ENCODE peak calls at places on chromosome 7, in six cellular contexts. D is IMR-90, X is mesendoderm, T is neuronal stem cell, V is H9, H is H1. L is an unnamed sample.

GRCh38 chr7:21261627-21262564 is 166.0 kb upstream of the SP4 start:
- DNase-seq in D (peak), X (peak), T (peak), V (peak), H (peak), L (peak)

GRCh38 chr7:66912195-66912594 is 8.8 kb upstream of the TMEM248 start:
- DNase-seq in D (no peak), X (no peak), T (no peak), V (no peak), H (no peak), L (no peak)

GRCh38 chr7:376306-376969 is 86.5 kb downstream of the FOXL3 start:
- DNase-seq in D (no peak), X (no peak), T (no peak), V (peak), H (peak), L (no peak)

GRCh38 chr7:103605640-103606039 is 159.6 kb upstream of the SLC26A5 start:
- DNase-seq in D (peak), X (no peak), T (no peak), V (no peak), H (no peak), L (no peak)

GRCh38 chr7:154902600-154903082 is 100.3 kb downstream of the PAXIP1 start:
- DNase-seq in D (no peak), X (no peak), T (no peak), V (no peak), H (no peak), L (no peak)

GRCh38 chr7:114356133-114356532 is 58.5 kb upstream of the FOXP2 start:
- DNase-seq in D (peak), X (no peak), T (no peak), V (no peak), H (no peak), L (no peak)

GRCh38 chr7:35987016-35987415 is 166.0 kb upstream of the EEPD1 start:
- DNase-seq in D (no peak), X (no peak), T (no peak), V (no peak), H (no peak), L (no peak)

GRCh38 chr7:19024261-19024660 is 93.2 kb downstream of the TWIST1 start:
- DNase-seq in D (peak), X (no peak), T (no peak), V (no peak), H (no peak), L (peak)

GRCh38 chr7:8278183-8278582 is 16.2 kb upstream of the ICA1 start:
- DNase-seq in D (no peak), X (no peak), T (no peak), V (no peak), H (no peak), L (no peak)

GRCh38 chr7:46682841-46683624 is 762.0 kb upstream of the IGFBP3 start:
- DNase-seq in D (peak), X (no peak), T (no peak), V (no peak), H (no peak), L (peak)

GRCh38 chr7:131294553-131294952 is 33.1 kb upstream of the MKLN1 start:
- DNase-seq in D (no peak), X (no peak), T (no peak), V (no peak), H (no peak), L (no peak)

GRCh38 chr7:22666732-22667131 is 60.3 kb upstream of the IL6 start:
- DNase-seq in D (peak), X (no peak), T (no peak), V (no peak), H (no peak), L (no peak)

GRCh38 chr7:2738110-2738509 is 50.1 kb downstream of the AMZ1 start:
- DNase-seq in D (no peak), X (no peak), T (no peak), V (peak), H (no peak), L (no peak)

GRCh38 chr7:7651479-7651878 is 10.9 kb downstream of the UMAD1 start:
- DNase-seq in D (no peak), X (no peak), T (no peak), V (no peak), H (no peak), L (no peak)

DNA sequence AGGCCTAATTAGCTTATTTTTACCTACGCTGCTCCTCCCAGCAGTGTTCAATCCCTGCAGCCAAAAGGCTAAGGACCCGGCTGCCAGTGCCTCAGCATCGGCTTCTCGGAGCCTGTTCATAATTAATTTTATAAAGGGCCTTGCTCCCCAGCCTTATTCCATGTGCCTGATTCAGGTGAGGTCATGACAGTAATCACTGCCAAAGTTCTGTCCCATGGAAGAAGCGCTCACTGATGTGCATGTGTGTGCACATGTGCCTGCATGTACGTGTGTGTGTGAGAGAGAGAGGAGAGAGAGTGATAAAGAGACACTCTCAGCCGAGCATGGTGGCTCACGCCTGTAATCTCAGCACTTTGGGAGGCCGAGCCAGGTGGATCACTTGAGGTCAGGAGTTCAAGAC is 159.2 kb upstream of the AUTS2 start:
- DNase-seq in D (no peak), X (no peak), T (no peak), V (no peak), H (no peak), L (no peak)
- H2BK15ac ChIP-seq in D (no peak), X (no peak), T (no peak), V (no peak), H (no peak), L (no peak)

DNA sequence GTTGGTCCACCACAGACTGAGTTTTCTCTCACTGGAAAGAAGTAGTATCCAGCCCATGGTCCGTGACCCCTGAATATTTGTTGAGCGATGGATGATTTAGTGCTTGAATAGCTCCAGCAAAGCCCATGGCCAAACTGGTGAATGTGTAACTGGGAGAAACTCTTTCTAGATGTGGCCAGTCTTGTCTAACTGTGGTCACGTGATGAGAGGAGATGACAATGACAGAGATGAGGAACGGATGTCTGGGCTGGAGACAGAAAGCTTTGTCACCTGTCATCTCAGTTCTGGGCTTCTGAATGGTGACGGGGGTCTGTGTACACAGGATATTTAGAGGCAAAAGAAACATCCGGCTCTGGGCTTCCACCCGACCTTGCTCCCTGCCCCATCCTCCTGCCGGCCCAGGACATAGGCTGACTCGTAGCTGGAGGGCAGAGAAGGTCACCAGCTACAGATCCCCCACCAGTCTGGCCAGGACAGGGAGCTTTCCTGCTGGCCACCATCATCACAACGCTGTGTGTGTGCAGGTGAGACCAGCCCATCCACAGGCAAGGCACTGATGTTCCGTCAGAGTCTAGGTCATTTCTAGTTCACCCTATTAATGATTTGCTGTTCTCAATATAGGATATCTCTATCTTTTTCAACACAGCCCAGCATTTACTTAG is 152.5 kb upstream of the TNS3 start:
- DNase-seq in D (no peak), X (no peak), T (no peak), V (no peak), H (no peak), L (no peak)
- H2BK120ac ChIP-seq in D (peak), X (no peak), T (no peak), V (no peak), H (no peak), L (peak)

DNA sequence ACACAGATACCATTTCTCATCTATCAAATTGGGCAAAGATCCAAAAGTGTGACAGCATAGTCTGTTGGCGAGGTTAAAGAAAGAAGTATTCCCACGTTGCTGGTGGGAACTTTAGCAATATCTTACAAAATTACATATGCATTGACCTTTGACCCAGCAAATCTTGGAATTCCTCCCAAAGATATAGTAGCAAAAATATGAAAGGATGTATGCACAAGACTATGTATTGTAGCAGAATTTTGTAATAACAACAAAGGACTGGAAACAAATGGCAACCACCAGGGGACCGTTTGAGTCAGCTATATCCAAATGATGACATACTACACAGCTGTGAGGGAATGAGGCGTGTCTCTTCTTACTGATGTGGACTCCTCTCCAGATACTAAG is 50.2 kb downstream of the KCNH2 start:
- DNase-seq in D (peak), X (peak), T (no peak), V (no peak), H (no peak), L (peak)
- H2BK15ac ChIP-seq in D (no peak), X (no peak), T (no peak), V (no peak), H (no peak), L (no peak)

DNA sequence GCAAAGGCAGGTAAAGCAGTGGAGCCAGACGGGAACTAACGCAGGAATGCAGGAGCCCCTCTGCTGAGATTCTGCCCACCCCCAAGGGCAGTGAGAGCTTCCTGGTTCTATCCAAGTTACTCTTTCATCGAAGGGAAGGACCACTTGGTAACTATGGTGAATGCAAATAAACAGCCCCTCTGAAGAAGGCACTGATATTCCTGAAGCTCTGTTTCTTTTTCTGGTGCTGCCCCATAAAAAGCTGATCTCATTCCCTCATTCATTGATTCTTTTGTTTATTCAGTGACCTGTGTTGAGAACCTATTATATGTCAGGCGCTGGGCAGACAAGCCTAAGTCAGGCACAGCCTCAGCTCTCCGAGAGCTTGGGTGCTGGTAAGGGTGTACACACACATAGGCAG is 217.3 kb downstream of the SNX10 start:
- DNase-seq in D (no peak), X (peak), T (no peak), V (peak), H (no peak), L (no peak)
- H2BK120ac ChIP-seq in D (no peak), X (no peak), T (no peak), V (no peak), H (no peak), L (no peak)

DNA sequence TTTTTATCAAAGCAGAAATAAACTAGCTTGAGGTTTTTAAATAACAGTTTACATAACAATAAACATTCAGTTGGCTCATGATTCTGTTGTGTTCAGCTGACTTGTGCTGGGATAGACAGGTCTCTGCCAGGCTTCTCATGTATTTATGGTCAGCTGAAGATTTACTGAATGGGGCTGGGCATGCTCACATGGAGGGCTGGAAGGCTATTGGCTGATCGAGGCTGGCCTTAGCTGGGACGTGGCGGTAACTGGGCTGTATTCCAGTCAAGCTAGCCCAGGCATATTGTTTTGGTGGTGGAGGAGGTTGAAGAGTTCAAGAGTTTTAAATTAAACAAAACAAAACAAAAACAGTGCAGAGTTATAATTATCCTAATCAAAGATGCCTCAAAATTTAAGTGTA is 251.0 kb upstream of the MTPN start:
- DNase-seq in D (peak), X (no peak), T (no peak), V (no peak), H (no peak), L (peak)
- H2BK15ac ChIP-seq in D (no peak), X (no peak), T (no peak), V (no peak), H (no peak), L (no peak)

GRCh38 chr7:152543801-152544200 is 108.0 kb upstream of the KMT2C start:
- DNase-seq in D (no peak), X (peak), T (no peak), V (peak), H (peak), L (no peak)

GRCh38 chr7:152541892-152542291 is 106.1 kb upstream of the KMT2C start:
- DNase-seq in D (no peak), X (no peak), T (no peak), V (no peak), H (no peak), L (no peak)

GRCh38 chr7:152544971-152545619 is 109.3 kb upstream of the KMT2C start:
- DNase-seq in D (no peak), X (no peak), T (no peak), V (no peak), H (no peak), L (no peak)

GRCh38 chr7:152544481-152544927 is 108.7 kb upstream of the KMT2C start:
- DNase-seq in D (no peak), X (peak), T (no peak), V (peak), H (peak), L (no peak)
- H2BK120ac ChIP-seq in D (no peak), X (no peak), T (no peak), V (no peak), H (peak), L (no peak)